ENCODE peak calls at places on chromosome 15, in five cellular contexts. U, Z, G, N and Y are unnamed samples.

GRCh38 chr15:84402856-84403608 is 167.5 kb downstream of the GOLGA6L4 start:
- DNase-seq in U (no peak), Z (peak; percentile 76), G (no peak), N (no peak), Y (no peak)

GRCh38 chr15:81380203-81380602 is 6.2 kb upstream of the TMC3 start:
- DNase-seq in U (no peak), Z (no peak), G (no peak), N (no peak), Y (no peak)

GRCh38 chr15:77907824-77908751 is 169.4 kb downstream of the TBC1D2B start:
- DNase-seq in U (peak; percentile 45), Z (peak; percentile 72), G (peak; percentile 30), N (no peak), Y (peak; percentile 44)

GRCh38 chr15:26628879-26629529 is 143.9 kb downstream of the GABRB3 start:
- DNase-seq in U (peak; percentile 72), Z (no peak), G (no peak), N (no peak), Y (no peak)

GRCh38 chr15:67064607-67065530 is 533 bp upstream of the SMAD3 start:
- DNase-seq in U (peak; percentile 61), Z (peak; percentile 89), G (no peak), N (no peak), Y (peak; percentile 58)

GRCh38 chr15:77984446-77984861 is 93.1 kb downstream of the TBC1D2B start:
- DNase-seq in U (no peak), Z (peak; percentile 71), G (no peak), N (no peak), Y (no peak)

GRCh38 chr15:83504365-83504764 is 57.2 kb downstream of the SH3GL3 start:
- DNase-seq in U (no peak), Z (no peak), G (no peak), N (no peak), Y (no peak)

GRCh38 chr15:36422631-36423030 is 156.8 kb upstream of the CDIN1 start:
- DNase-seq in U (no peak), Z (no peak), G (no peak), N (no peak), Y (no peak)

GRCh38 chr15:71375934-71376333 is 260.7 kb downstream of the THSD4 start:
- DNase-seq in U (no peak), Z (no peak), G (no peak), N (no peak), Y (no peak)

GRCh38 chr15:33699145-33699544 is 269.2 kb upstream of the CHRM5 start:
- DNase-seq in U (no peak), Z (no peak), G (no peak), N (no peak), Y (no peak)

GRCh38 chr15:55108858-55109518 is 87.8 kb downstream of the RSL24D1 start:
- DNase-seq in U (peak; percentile 64), Z (no peak), G (peak; percentile 25), N (peak; percentile 12), Y (peak; percentile 2)

GRCh38 chr15:80052597-80053304 is 6.7 kb upstream of the ZFAND6 start:
- DNase-seq in U (no peak), Z (no peak), G (no peak), N (no peak), Y (no peak)

GRCh38 chr15:78003539-78004008 is 73.9 kb downstream of the TBC1D2B start:
- DNase-seq in U (peak; percentile 66), Z (no peak), G (no peak), N (no peak), Y (no peak)

GRCh38 chr15:101641894-101642293 is 10.3 kb downstream of the TM2D3 start:
- DNase-seq in U (no peak), Z (no peak), G (no peak), N (no peak), Y (no peak)

GRCh38 chr15:73924258-73924921 is 1.9 kb upstream of the LOXL1 start:
- DNase-seq in U (no peak), Z (no peak), G (no peak), N (no peak), Y (no peak)

GRCh38 chr15:75646944-75647364 is 758 bp upstream of the SNX33 start:
- DNase-seq in U (peak; percentile 54), Z (no peak), G (no peak), N (no peak), Y (no peak)

GRCh38 chr15:63551400-63551799 is 45.8 kb upstream of the FBXL22 start:
- DNase-seq in U (no peak), Z (no peak), G (no peak), N (no peak), Y (no peak)

GRCh38 chr15:34618073-34618472 is 34.6 kb upstream of the GOLGA8B start:
- DNase-seq in U (no peak), Z (no peak), G (no peak), N (no peak), Y (no peak)

GRCh38 chr15:57457726-57458125 is 81.4 kb downstream of the CGNL1 start:
- DNase-seq in U (no peak), Z (no peak), G (no peak), N (no peak), Y (no peak)

GRCh38 chr15:96354731-96355560 is 24.4 kb downstream of the NR2F2 start:
- DNase-seq in U (no peak), Z (no peak), G (no peak), N (no peak), Y (no peak)

GRCh38 chr15:81589671-81590070 is 215.7 kb upstream of the TMC3 start:
- DNase-seq in U (no peak), Z (no peak), G (no peak), N (no peak), Y (no peak)

GRCh38 chr15:63354771-63355650 is 26.6 kb downstream of the CA12 start:
- DNase-seq in U (no peak), Z (no peak), G (no peak), N (no peak), Y (no peak)

GRCh38 chr15:91183630-91184029 is 83.6 kb downstream of the SV2B start:
- DNase-seq in U (no peak), Z (no peak), G (no peak), N (no peak), Y (no peak)

GRCh38 chr15:82298520-82298919 is 35.9 kb downstream of the SAXO2 start:
- DNase-seq in U (no peak), Z (no peak), G (peak; percentile 39), N (no peak), Y (no peak)

GRCh38 chr15:42359990-42360389 is 689 bp downstream of the CAPN3 start:
- DNase-seq in U (no peak), Z (no peak), G (no peak), N (no peak), Y (no peak)
- H3K4me3 ChIP-seq in U (no peak overlapping the region), Z (no peak overlapping the region), G (no peak overlapping the region), N (no peak overlapping the region), Y (no peak overlapping the region)

GRCh38 chr15:40435331-40436089 is 5.2 kb upstream of the BAHD1 start:
- DNase-seq in U (no peak), Z (no peak), G (no peak), N (no peak), Y (no peak)

GRCh38 chr15:40438712-40439111 is 2.0 kb upstream of the BAHD1 start:
- DNase-seq in U (no peak), Z (no peak), G (no peak), N (no peak), Y (no peak)

GRCh38 chr15:40436892-40437753 is 3.6 kb upstream of the BAHD1 start:
- DNase-seq in U (no peak), Z (no peak), G (no peak), N (no peak), Y (no peak)

GRCh38 chr15:40437754-40438687 is 2.7 kb upstream of the BAHD1 start:
- DNase-seq in U (no peak), Z (no peak), G (no peak), N (no peak), Y (no peak)

GRCh38 chr15:40436116-40436891 is 4.4 kb upstream of the BAHD1 start:
- DNase-seq in U (no peak), Z (no peak), G (no peak), N (no peak), Y (no peak)
- H3K27me3 ChIP-seq in U (peaks cover 27% of the 10 kb centered on the region), Z (peaks cover 26% of the 10 kb centered on the region), G (peaks cover 13% of the 10 kb centered on the region), N (no peaks in the 10 kb centered on the region), Y (peaks cover 8% of the 10 kb centered on the region)

DNA sequence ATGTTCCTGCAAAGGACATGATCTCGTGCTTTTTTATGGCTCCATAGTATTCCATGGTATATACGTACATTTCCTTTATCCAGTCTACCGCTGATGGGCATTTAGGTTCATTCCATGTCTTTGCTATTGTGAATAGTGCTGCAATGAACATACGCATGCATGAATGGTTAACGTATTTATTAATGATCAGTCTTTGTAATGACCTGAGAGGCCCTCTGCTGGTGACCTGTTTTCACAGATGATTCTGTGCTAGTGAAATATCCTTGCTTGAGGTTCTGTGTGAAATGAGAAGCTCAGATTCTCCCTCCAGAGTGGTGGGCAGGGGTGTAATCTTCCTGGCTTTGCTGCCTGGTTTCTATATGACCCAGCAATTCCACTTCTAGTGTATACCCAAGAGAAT is 160.2 kb upstream of the RASGRP1 start:
- DNase-seq in U (no peak), Z (no peak), G (no peak), N (no peak), Y (no peak)
- TF ChIP-seq CTCF in U (no peak), Z (no peak), G (no peak), N (peak; percentile 21), Y (peak; percentile 15)

GRCh38 chr15:42335074-42335473 is 24.2 kb upstream of the CAPN3 start:
- DNase-seq in U (no peak), Z (no peak), G (no peak), N (no peak), Y (no peak)
- H3K4me3 ChIP-seq in U (no peak overlapping the region), Z (no peak overlapping the region), G (no peak overlapping the region), N (no peak overlapping the region), Y (no peak overlapping the region)

GRCh38 chr15:65964792-65965433 is 95.6 kb downstream of the RAB11A start:
- DNase-seq in U (no peak), Z (no peak), G (no peak), N (no peak), Y (no peak)
- H3K27me3 ChIP-seq in U (no peaks in the 10 kb centered on the region), Z (peaks cover 63% of the 10 kb centered on the region), G (no peaks in the 10 kb centered on the region), N (no peaks in the 10 kb centered on the region), Y (no peaks in the 10 kb centered on the region)